ENCODE peak calls at places on chromosomes 1 and 21, in five cellular contexts. C is fibroblast of lung, X is SK-N-DZ, R is HCT116, Q is tibial artery. N is an unnamed sample.

GRCh38 chr1:52156460-52156859 is 14.6 kb downstream of the ZFYVE9 start:
- DNase-seq in C (no peak), X (no peak), R (no peak), Q (no peak), N (no peak)

GRCh38 chr1:38418195-38419030 is 371.8 kb upstream of the POU3F1 start:
- DNase-seq in C (no peak), X (no peak), R (no peak), Q (no peak), N (no peak)

GRCh38 chr1:110337704-110338199 is 1.4 kb upstream of the RBM15 start:
- DNase-seq in C (no peak), X (no peak), R (no peak), Q (peak; percentile 73), N (peak; percentile 53)

GRCh38 chr1:210654176-210654786 is 325.6 kb downstream of the HHAT start:
- DNase-seq in C (no peak), X (no peak), R (no peak), Q (no peak), N (no peak)

GRCh38 chr1:95023399-95024050 is 49.2 kb downstream of the ALG14 start:
- DNase-seq in C (peak; percentile 96), X (no peak), R (no peak), Q (no peak), N (no peak)

GRCh38 chr1:1435094-1435903 is at the start of gene VWA1:
- DNase-seq in C (peak; percentile 53), X (no peak), R (no peak), Q (peak; percentile 73), N (peak; percentile 56)

GRCh38 chr1:40389234-40389815 is 15.8 kb downstream of the SMAP2 start:
- DNase-seq in C (no peak), X (no peak), R (no peak), Q (no peak), N (no peak)

GRCh38 chr1:109252893-109253802 is 3.8 kb downstream of the CELSR2 start:
- DNase-seq in C (peak; percentile 13), X (no peak), R (no peak), Q (peak; percentile 89), N (peak; percentile 45)

GRCh38 chr21:31316488-31317169 is 27.4 kb downstream of the TIAM1 start:
- DNase-seq in C (no peak), X (no peak), R (peak; percentile 91), Q (no peak), N (no peak)

GRCh38 chr1:33298623-33299277 is 22.1 kb downstream of the A3GALT2 start:
- DNase-seq in C (peak; percentile 67), X (peak; percentile 53), R (peak; percentile 47), Q (peak; percentile 83), N (no peak)

GRCh38 chr1:44547361-44547760 is 126.9 kb downstream of the TMEM53 start:
- DNase-seq in C (no peak), X (no peak), R (no peak), Q (no peak), N (no peak)

GRCh38 chr1:115829023-115829674 is 11.8 kb downstream of the NHLH2 start:
- DNase-seq in C (peak; percentile 78), X (no peak), R (peak; percentile 24), Q (no peak), N (no peak)

GRCh38 chr1:8560611-8561544 is 243.0 kb downstream of the SLC45A1 start:
- DNase-seq in C (peak; percentile 67), X (peak; percentile 39), R (peak; percentile 16), Q (no peak), N (peak; percentile 22)

GRCh38 chr21:24436236-24436635 is 1171.0 kb downstream of the MRPL39 start:
- DNase-seq in C (no peak), X (no peak), R (no peak), Q (no peak), N (no peak)